ENCODE peak calls at places on chromosomes 7 and 10, in eight cellular contexts. M is GM12865, X is HFFc6, Q is fibroblast of villous mesenchyme, N is cardiac muscle cell, J is AG10803, U is uterus, D is GM12878. L is an unnamed sample.

GRCh38 chr7:123571684-123572083 is 14.1 kb upstream of the NDUFA5 start:
- DNase-seq in D (no peak), U (no peak), X (no peak), M (no peak), J (no peak), N (no peak), Q (peak), L (peak)

GRCh38 chr7:122588621-122589020 is 110.3 kb downstream of the RNF133 start:
- DNase-seq in J (peak), N (no peak), M (no peak), Q (no peak), U (no peak), X (no peak), D (no peak), L (no peak)

GRCh38 chr7:116628971-116629586 is 42.9 kb upstream of the MET start:
- DNase-seq in U (no peak), J (peak), X (peak), M (no peak), N (no peak), Q (no peak), D (no peak), L (no peak)

GRCh38 chr7:27163776-27164380 is 1.5 kb downstream of the HOXA9 start:
- DNase-seq in N (no peak), U (peak), D (no peak), Q (peak), M (no peak), J (no peak), X (no peak), L (no peak)

GRCh38 chr10:23432161-23432560 is 6.7 kb upstream of the OTUD1 start:
- DNase-seq in J (peak), N (no peak), U (no peak), D (no peak), M (no peak), X (no peak), Q (no peak), L (no peak)

GRCh38 chr10:58723977-58724376 is 211.3 kb downstream of the BICC1 start:
- DNase-seq in X (no peak), J (peak), M (no peak), Q (peak), D (no peak), N (peak), U (no peak), L (peak)

GRCh38 chr10:122143238-122143841 is 127.8 kb upstream of the BTBD16 start:
- DNase-seq in X (no peak), Q (no peak), U (no peak), M (no peak), D (no peak), N (no peak), J (no peak), L (peak)

GRCh38 chr10:11116817-11117216 is 99.1 kb downstream of the CELF2 start:
- DNase-seq in D (no peak), X (no peak), U (no peak), M (no peak), N (no peak), J (no peak), Q (no peak), L (no peak)

GRCh38 chr10:106935978-106936451 is 228.5 kb downstream of the SORCS1 start:
- DNase-seq in X (no peak), J (no peak), M (peak), Q (no peak), U (no peak), D (peak), N (no peak), L (no peak)

GRCh38 chr7:8817448-8818036 is 384.1 kb downstream of the NXPH1 start:
- DNase-seq in M (no peak), J (no peak), X (no peak), U (no peak), D (no peak), N (no peak), Q (no peak), L (no peak)

GRCh38 chr10:45625879-45626278 is 46.7 kb downstream of the ZFAND4 start:
- DNase-seq in D (no peak), U (no peak), J (no peak), M (no peak), Q (no peak), X (no peak), N (peak), L (no peak)

GRCh38 chr7:127391591-127392181 is 822 bp downstream of the ZNF800 start:
- DNase-seq in Q (peak), X (no peak), N (peak), D (no peak), J (peak), U (no peak), M (peak), L (peak)

GRCh38 chr10:42883993-42884983 is 101.7 kb downstream of the BMS1 start:
- DNase-seq in N (no peak), X (no peak), U (no peak), J (no peak), Q (no peak), D (no peak), M (no peak), L (no peak)

GRCh38 chr7:139613971-139614411 is 90.5 kb downstream of the CLEC2L start:
- DNase-seq in Q (no peak), U (no peak), D (no peak), N (no peak), J (no peak), X (no peak), M (no peak), L (no peak)

GRCh38 chr7:33716581-33717477 is 188.5 kb upstream of the BMPER start:
- DNase-seq in X (peak), Q (peak), M (peak), U (no peak), N (peak), D (no peak), J (peak), L (peak)

GRCh38 chr7:20798081-20798693 is 11.5 kb upstream of the SP8 start:
- DNase-seq in X (no peak), Q (peak), U (no peak), N (no peak), M (peak), J (peak), D (no peak), L (no peak)

GRCh38 chr10:15201589-15202300 is 33.3 kb upstream of the NMT2 start:
- DNase-seq in Q (no peak), U (no peak), J (peak), M (no peak), N (peak), D (no peak), X (peak), L (no peak)

GRCh38 chr10:126066491-126066890 is 170.1 kb downstream of the FANK1 start:
- DNase-seq in M (no peak), D (no peak), Q (no peak), U (no peak), N (no peak), J (no peak), X (no peak), L (no peak)

GRCh38 chr10:119250641-119251314 is 43.4 kb downstream of the GRK5 start:
- DNase-seq in D (no peak), N (peak), U (no peak), J (peak), Q (peak), X (peak), M (no peak), L (peak)

GRCh38 chr7:150406565-150407421 is 27.7 kb downstream of the ZNF775 start:
- DNase-seq in U (no peak), J (no peak), M (peak), D (peak), X (no peak), Q (peak), N (peak), L (peak)

GRCh38 chr10:79268100-79268670 is 79.1 kb upstream of the PPIF start:
- DNase-seq in D (no peak), Q (peak), J (peak), U (no peak), M (no peak), X (peak), N (no peak), L (peak)

GRCh38 chr10:24737001-24737400 is 13.3 kb upstream of the ARHGAP21 start:
- DNase-seq in U (no peak), Q (peak), N (no peak), M (no peak), X (no peak), D (no peak), J (no peak), L (no peak)

GRCh38 chr10:101843032-101843991 is at the start of gene KCNIP2:
- DNase-seq in X (no peak), M (peak), Q (no peak), U (no peak), J (no peak), D (no peak), N (no peak), L (no peak)

GRCh38 chr10:124674768-124675222 is 69.4 kb downstream of the FAM53B start:
- DNase-seq in X (no peak), Q (peak), J (no peak), D (no peak), M (no peak), N (no peak), U (no peak), L (peak)

DNA sequence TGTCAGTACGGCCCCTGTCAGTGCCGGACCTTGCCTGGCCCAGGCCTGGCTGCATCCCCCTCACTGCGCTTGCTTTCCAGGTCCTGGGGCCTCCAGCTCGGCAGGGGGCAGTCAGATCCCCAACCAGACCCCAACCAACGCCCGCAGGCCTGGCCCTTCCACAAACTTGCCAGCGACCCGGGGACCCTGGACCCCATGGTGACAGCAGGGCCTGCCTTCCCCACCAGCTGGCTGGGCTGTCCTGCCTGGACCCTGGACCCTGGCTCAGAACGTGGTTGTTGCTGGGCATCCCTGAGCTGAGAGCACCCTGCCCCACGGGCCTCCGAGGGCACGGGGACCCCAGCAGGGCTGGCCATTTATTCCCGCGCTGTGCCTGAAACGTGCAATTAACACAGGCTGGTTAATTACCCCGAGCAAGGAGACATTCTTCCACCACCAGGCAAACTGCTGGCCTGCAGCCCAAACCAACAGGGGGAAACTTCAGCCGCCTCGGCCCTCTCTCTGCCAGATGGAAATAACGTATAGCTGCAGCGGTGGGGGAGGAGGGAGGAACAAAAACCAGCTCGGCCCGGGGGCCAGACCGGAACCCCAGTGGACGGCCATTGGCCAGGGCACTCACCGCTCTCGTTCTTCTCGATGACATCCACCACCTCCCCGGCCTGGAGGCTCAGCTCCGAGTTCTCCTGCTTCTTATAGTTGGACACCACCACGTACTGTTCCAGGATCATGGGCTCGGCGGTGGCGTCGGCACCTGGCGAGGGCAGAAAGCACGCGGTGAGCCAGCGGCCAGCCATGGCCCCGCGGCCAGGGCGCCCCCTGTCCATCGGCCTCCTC is 167.1 kb downstream of the NEURL1 start:
- DNase-seq in M (no peak), N (peak), J (peak), U (no peak), X (peak), D (no peak), Q (peak), L (peak)
- TF ChIP-seq CTCF in M (no peak), N (no peak), J (peak), U (peak), X (no peak), D (no peak), Q (peak), L (peak)

GRCh38 chr7:43701929-43702328 is 27.4 kb downstream of the COA1 start:
- DNase-seq in D (no peak), U (no peak), N (no peak), J (no peak), X (no peak), Q (no peak), M (no peak), L (no peak)

GRCh38 chr7:43698461-43699255 is 30.7 kb downstream of the COA1 start:
- DNase-seq in Q (no peak), N (no peak), U (no peak), J (no peak), X (peak), M (no peak), D (no peak), L (peak)

GRCh38 chr7:43701502-43701859 is 27.8 kb downstream of the COA1 start:
- DNase-seq in Q (peak), D (no peak), J (peak), X (peak), M (no peak), N (no peak), U (no peak), L (peak)

GRCh38 chr7:43700646-43701501 is 28.4 kb downstream of the COA1 start:
- DNase-seq in Q (no peak), D (no peak), U (no peak), N (no peak), X (peak), M (peak), J (no peak), L (no peak)

DNA sequence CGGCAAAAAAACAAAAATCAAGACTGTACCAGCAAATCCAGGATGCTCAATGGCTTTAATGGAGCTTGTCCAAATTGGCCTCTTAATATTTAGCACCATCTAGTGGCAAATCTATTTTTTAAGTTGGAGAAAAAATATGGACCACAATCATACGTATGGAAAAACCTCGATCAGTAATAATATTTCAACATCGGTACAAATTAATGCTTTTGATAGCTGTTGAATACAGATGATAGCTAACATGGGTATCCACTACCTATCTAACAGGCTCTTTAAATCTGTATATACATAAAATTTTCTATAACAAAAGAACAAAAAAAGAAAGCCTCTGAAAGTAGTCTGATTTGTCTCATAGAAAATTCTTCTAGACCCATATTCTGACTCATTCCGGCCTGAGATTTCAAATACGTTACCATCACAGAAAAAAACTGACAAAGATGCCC is 29.2 kb downstream of the COA1 start:
- DNase-seq in N (peak), X (peak), U (no peak), J (peak), M (peak), Q (peak), D (no peak), L (peak)
- TF ChIP-seq CTCF in N (peak), X (peak), U (peak), J (peak), M (peak), Q (peak), D (peak), L (peak)

GRCh38 chr10:110540038-110540437 is 27.5 kb upstream of the SMC3 start:
- DNase-seq in J (no peak), Q (peak), M (peak), N (no peak), D (no peak), X (no peak), U (no peak), L (no peak)

GRCh38 chr10:110531687-110532086 is 34.0 kb downstream of the DUSP5 start:
- DNase-seq in D (no peak), Q (no peak), M (no peak), U (no peak), N (no peak), J (no peak), X (no peak), L (no peak)

GRCh38 chr10:110534571-110534970 is 32.9 kb upstream of the SMC3 start:
- DNase-seq in N (no peak), Q (no peak), J (no peak), X (no peak), U (no peak), M (no peak), D (no peak), L (no peak)

GRCh38 chr10:110533149-110533548 is 34.3 kb upstream of the SMC3 start:
- DNase-seq in D (no peak), Q (no peak), M (no peak), U (no peak), N (peak), J (no peak), X (no peak), L (peak)

GRCh38 chr10:110535958-110536891 is 31.3 kb upstream of the SMC3 start:
- DNase-seq in U (no peak), X (peak), D (peak), N (peak), M (peak), Q (peak), J (peak), L (peak)
- TF ChIP-seq CTCF in U (no peak), X (peak), D (peak), N (peak), M (peak), Q (peak), J (peak), L (peak)

GRCh38 chr10:100811752-100812750 is 66.7 kb downstream of the PAX2 start:
- DNase-seq in N (no peak), U (no peak), D (no peak), J (no peak), M (no peak), Q (no peak), X (no peak), L (no peak)

GRCh38 chr10:100814751-100815474 is 69.5 kb downstream of the PAX2 start:
- DNase-seq in J (no peak), X (no peak), U (no peak), Q (no peak), N (no peak), M (no peak), D (no peak), L (no peak)

GRCh38 chr10:100810835-100811116 is 65.4 kb downstream of the PAX2 start:
- DNase-seq in Q (no peak), U (no peak), D (no peak), N (no peak), J (no peak), M (no peak), X (no peak), L (no peak)

GRCh38 chr10:100811261-100811660 is 65.9 kb downstream of the PAX2 start:
- DNase-seq in Q (no peak), U (no peak), N (no peak), X (no peak), D (no peak), J (no peak), M (no peak), L (no peak)

DNA sequence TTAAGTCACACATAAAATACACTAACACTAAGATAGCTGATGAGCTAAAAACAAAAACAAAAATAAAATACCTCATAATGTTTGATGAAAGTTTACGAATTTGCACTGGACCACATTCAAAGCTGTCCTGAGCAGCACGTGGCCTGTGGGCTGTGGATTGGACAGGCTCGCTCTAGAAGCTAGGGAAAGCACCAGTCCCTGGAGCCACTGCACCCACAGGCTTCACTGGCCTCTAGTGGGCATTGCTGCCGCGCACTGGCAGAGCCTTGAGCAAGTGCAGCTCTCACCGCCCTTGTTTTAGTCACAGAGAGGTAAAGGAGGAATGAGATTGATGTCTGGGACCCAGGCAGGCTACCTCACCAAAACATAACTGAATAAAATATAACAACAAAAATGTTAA is 67.6 kb downstream of the PAX2 start:
- DNase-seq in U (no peak), N (no peak), J (no peak), Q (no peak), M (no peak), D (no peak), X (no peak), L (no peak)
- TF ChIP-seq CTCF in U (no peak), N (no peak), J (no peak), Q (no peak), M (no peak), D (no peak), X (peak), L (no peak)

DNA sequence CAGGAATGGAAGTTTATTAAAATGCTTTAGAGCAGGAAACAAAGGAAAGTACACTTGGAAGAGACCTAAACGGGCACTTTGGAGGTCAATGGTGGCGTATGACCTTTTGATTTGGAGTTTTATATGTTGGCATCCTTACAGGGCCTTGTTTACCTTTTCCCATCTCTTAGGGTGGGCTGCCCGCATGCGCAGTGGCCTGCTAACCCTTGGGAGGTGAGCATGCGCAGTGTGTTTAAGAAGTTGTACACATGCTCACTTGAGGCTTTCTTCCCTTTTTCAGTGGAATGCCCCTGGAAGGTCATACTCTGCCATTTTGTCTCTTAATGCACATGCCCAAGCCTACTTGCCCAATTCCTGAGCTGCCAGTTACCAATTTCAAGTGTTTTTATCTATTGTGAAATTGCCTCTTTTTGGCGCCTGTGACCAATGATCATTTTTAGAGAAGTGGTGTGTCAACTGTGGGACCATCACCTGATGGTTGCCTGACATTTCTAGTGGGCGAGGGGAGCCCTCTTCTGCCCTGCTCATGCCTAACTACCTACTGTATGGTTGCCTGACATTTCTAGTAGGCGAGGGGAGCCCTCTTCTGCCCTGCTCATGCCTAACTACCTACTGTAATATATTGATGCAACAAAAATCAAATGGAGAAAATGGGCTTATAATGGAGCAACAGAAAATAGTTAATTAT is 138.0 kb downstream of the PPP1R9A start:
- DNase-seq in U (no peak), X (peak), N (peak), Q (no peak), J (peak), M (peak), D (no peak), L (peak)
- TF ChIP-seq CTCF in U (no peak), X (peak), N (peak), Q (no peak), J (peak), M (no peak), D (peak), L (no peak)

GRCh38 chr7:99929730-99930053 is 272 bp upstream of the GJC3 start:
- DNase-seq in J (no peak), Q (no peak), N (no peak), M (no peak), D (no peak), U (no peak), X (no peak), L (no peak)
- TF ChIP-seq CTCF in J (no peak), Q (no peak), N (no peak), M (no peak), D (no peak), U (no peak), X (no peak), L (no peak)

DNA sequence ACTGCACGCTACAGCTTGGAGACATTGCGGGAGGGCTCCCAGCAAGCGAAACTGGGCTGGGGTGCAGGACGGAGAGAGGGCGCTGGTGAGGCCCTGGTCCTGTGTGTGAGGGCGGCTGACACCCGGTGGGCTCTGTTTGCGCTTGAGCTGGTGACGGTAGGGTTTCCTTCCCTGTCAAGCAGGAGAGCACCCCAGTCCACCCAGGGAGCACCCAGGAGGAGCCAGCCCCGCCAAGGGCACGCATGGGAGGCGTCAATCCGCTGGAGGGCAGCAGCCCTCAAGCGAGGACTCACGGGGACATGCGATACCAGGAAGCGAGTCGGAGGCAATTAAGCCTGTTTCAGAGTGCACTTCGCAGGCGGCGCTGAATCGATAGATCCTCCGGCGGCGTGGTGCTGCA is 109.4 kb downstream of the MAD1L1 start:
- DNase-seq in Q (no peak), M (no peak), X (no peak), N (no peak), J (no peak), D (no peak), U (no peak), L (no peak)
- TF ChIP-seq CTCF in Q (no peak), M (no peak), X (no peak), N (no peak), J (no peak), D (no peak), U (no peak), L (no peak)

GRCh38 chr10:84783386-84783785 is 455.0 kb downstream of the CCSER2 start:
- DNase-seq in X (no peak), N (peak), Q (peak), J (no peak), D (no peak), M (peak), U (no peak), L (no peak)
- TF ChIP-seq CTCF in X (peak), N (peak), Q (peak), J (no peak), D (peak), M (peak), U (no peak), L (peak)

L was measured in foreskin fibroblast.